ENCODE peak calls at places on chromosomes 7 and 10, in five cellular contexts. W is NT2/D1, V is H1, D is GM12878, C is HepG2. T is an unnamed sample.

GRCh38 chr7:51135576-51135975 is 181.0 kb downstream of the COBL start:
- DNase-seq in W (no peak), V (no peak), D (no peak), C (no peak), T (no peak)

GRCh38 chr10:62049815-62050626 is 148.5 kb downstream of the ARID5B start:
- DNase-seq in W (no peak), V (no peak), D (no peak), C (no peak), T (no peak)

GRCh38 chr10:118626953-118627352 is 31.5 kb upstream of the PRLHR start:
- DNase-seq in W (no peak), V (no peak), D (no peak), C (no peak), T (peak)

GRCh38 chr7:113202282-113202681 is 83.9 kb upstream of the SMIM30 start:
- DNase-seq in W (no peak), V (no peak), D (no peak), C (no peak), T (no peak)

GRCh38 chr7:66840316-66840715 is 80.7 kb upstream of the TMEM248 start:
- DNase-seq in W (no peak), V (no peak), D (no peak), C (no peak), T (no peak)

GRCh38 chr7:88795553-88795952 is at the start of gene TEX47:
- DNase-seq in W (no peak), V (no peak), D (no peak), C (no peak), T (no peak)

GRCh38 chr7:141702047-141702567 is at the start of gene DENND11:
- DNase-seq in W (no peak), V (no peak), D (no peak), C (no peak), T (peak)

GRCh38 chr7:97733276-97734206 is 1.7 kb downstream of the TAC1 start:
- DNase-seq in W (no peak), V (no peak), D (no peak), C (no peak), T (peak)

GRCh38 chr7:43873300-43873699 is 4.0 kb upstream of the MRPS24 start:
- DNase-seq in W (no peak), V (no peak), D (no peak), C (no peak), T (no peak)

GRCh38 chr7:157785021-157785441 is 448.2 kb downstream of the DNAJB6 start:
- DNase-seq in W (no peak), V (no peak), D (no peak), C (no peak), T (no peak)

GRCh38 chr10:29668628-29669027 is 33.9 kb upstream of the SVIL start:
- DNase-seq in W (no peak), V (no peak), D (no peak), C (no peak), T (no peak)

GRCh38 chr7:24378871-24379608 is 95.0 kb downstream of the NPY start:
- DNase-seq in W (no peak), V (no peak), D (no peak), C (no peak), T (no peak)

GRCh38 chr7:116832692-116833091 is 29.7 kb upstream of the CAPZA2 start:
- DNase-seq in W (no peak), V (no peak), D (no peak), C (no peak), T (no peak)

GRCh38 chr7:6476596-6477374 is 29.0 kb upstream of the DAGLB start:
- DNase-seq in W (no peak), V (no peak), D (no peak), C (no peak), T (no peak)

GRCh38 chr7:35261476-35262285 is 7.8 kb upstream of the TBX20 start:
- DNase-seq in W (no peak), V (no peak), D (no peak), C (no peak), T (no peak)

GRCh38 chr10:91590142-91590903 is 42.5 kb downstream of the PPP1R3C start:
- DNase-seq in W (no peak), V (no peak), D (no peak), C (no peak), T (no peak)

GRCh38 chr10:1464866-1465265 is 272.5 kb downstream of the ADARB2 start:
- DNase-seq in W (no peak), V (no peak), D (no peak), C (no peak), T (peak)

GRCh38 chr10:82037076-82037475 is 162.1 kb downstream of the NRG3 start:
- DNase-seq in W (no peak), V (no peak), D (no peak), C (no peak), T (no peak)

DNA sequence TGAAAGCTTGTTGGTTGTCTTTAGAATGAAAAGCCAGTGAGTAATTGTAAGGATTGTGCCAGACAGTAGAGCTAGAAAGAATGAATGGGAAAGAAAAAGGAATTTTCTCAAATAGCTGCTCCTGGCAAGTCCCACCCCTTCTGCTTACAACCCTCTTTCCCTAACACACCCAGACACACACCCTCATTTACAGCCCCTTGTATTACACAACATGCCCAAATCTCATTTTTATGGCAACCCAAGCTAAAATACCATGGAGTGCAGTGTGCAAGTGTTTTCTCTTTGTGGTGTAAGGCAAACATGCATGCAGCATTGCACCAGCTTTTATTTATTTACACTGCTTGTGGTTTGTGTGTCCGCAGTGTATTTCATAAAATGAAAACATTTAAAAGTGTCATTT is 1.5 kb downstream of the PRKAR2B start:
- DNase-seq in W (no peak), V (no peak), D (no peak), C (no peak), T (peak)
- TF ChIP-seq SUZ12 in W (no peak), V (no peak), D (no peak), C (no peak), T (no peak)

DNA sequence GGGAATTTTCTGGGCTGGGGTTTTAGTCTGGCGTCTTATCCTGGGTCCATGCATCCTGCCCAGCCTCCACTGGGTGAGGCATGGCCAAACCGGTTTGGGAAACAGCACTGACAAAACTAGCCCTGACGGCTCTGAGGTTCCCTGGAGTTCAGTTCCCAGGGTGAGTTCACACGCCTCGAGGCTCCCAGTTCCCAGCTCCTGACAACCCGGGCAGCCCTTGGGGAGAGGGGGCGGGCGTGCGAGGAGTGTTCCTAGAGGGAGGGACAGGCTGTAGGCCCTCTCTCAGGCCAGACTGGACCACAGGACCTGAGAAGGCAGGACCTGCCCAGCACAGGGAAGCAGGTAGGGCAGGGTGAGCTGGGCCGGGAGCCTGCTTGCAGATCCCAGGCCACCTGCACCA is 82.3 kb upstream of the PPIF start:
- DNase-seq in W (no peak), V (no peak), D (no peak), C (no peak), T (no peak)
- TF ChIP-seq SUZ12 in W (no peak), V (no peak), D (no peak), C (no peak), T (no peak)

GRCh38 chr7:32937344-32938174 is 19.7 kb upstream of the FKBP9 start:
- DNase-seq in W (no peak), V (no peak), D (no peak), C (peak), T (peak)

GRCh38 chr7:32943654-32944030 is 13.6 kb upstream of the FKBP9 start:
- DNase-seq in W (no peak), V (no peak), D (no peak), C (no peak), T (no peak)

GRCh38 chr7:32941996-32942782 is 15.1 kb upstream of the FKBP9 start:
- DNase-seq in W (no peak), V (no peak), D (no peak), C (peak), T (peak)

GRCh38 chr7:32942783-32943653 is 14.2 kb upstream of the FKBP9 start:
- DNase-seq in W (peak), V (no peak), D (no peak), C (peak), T (peak)

GRCh38 chr7:32941181-32941995 is 15.9 kb upstream of the FKBP9 start:
- DNase-seq in W (peak), V (no peak), D (no peak), C (peak), T (no peak)
- TF ChIP-seq SUZ12 in W (no peak), V (no peak), D (no peak), C (no peak), T (no peak)

GRCh38 chr10:52108236-52108635 is 205.8 kb upstream of the DKK1 start:
- DNase-seq in W (no peak), V (no peak), D (no peak), C (no peak), T (no peak)

GRCh38 chr10:52110576-52110975 is 203.5 kb upstream of the DKK1 start:
- DNase-seq in W (no peak), V (no peak), D (no peak), C (no peak), T (no peak)

GRCh38 chr10:52105301-52105700 is 208.8 kb upstream of the DKK1 start:
- DNase-seq in W (no peak), V (no peak), D (no peak), C (no peak), T (no peak)

GRCh38 chr10:52111151-52111891 is 202.8 kb upstream of the DKK1 start:
- DNase-seq in W (no peak), V (no peak), D (no peak), C (no peak), T (no peak)

GRCh38 chr10:52106895-52107294 is 207.2 kb upstream of the DKK1 start:
- DNase-seq in W (no peak), V (no peak), D (no peak), C (no peak), T (peak)
- TF ChIP-seq SUZ12 in W (no peak), V (no peak), D (no peak), C (no peak), T (no peak)

GRCh38 chr7:1459512-1459892 is 232 bp upstream of the MICALL2 start:
- DNase-seq in W (peak), V (peak), D (peak), C (peak), T (peak)

GRCh38 chr7:1457949-1458675 is 1.2 kb downstream of the MICALL2 start:
- DNase-seq in W (no peak), V (no peak), D (no peak), C (peak), T (no peak)

GRCh38 chr7:1457059-1457948 is 2.0 kb downstream of the MICALL2 start:
- DNase-seq in W (no peak), V (no peak), D (no peak), C (peak), T (no peak)

GRCh38 chr7:1459930-1460756 is 873 bp upstream of the MICALL2 start:
- DNase-seq in W (no peak), V (no peak), D (no peak), C (no peak), T (no peak)

DNA sequence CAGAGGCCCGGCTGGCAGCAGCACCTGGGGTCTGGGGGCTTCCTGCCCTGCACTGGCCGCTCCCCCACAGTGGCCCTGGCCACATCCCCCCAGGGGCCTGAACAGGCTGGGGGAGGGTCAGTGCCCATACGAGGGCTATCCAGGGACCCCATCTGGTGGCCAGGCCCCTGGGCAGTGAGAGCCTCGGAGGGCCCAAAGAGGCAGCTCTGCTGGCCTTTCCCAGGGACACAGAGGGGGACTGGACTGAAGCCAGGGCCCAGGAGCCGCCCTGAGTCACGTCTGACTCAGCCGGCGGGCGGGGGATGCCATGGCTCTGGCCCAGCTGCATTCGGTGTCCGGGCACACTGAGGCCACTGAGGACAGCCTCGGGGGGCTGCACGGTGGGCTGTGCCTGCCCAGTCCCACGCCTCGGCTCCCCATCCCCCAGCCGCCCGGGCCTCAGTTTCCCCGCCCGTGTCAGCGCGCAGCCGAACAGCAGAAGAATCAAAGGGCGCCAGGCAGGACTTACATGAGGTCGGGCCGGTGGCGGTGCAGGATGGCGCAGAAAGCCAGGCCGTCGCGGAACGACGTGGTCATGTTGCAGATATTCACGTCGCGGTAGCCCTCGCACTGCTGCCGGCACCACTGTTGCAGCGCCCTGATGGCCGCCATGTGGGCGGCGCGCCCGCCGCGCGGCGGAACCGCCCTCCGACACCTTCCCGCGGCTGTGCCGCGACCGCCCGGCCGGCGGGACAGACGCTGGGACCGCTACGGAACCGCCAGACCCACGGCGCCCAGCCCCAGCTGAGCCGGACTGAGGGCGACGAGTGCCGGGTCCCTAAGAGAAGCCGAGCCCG is at the start of gene MICALL2:
- DNase-seq in W (no peak), V (no peak), D (no peak), C (peak), T (peak)
- TF ChIP-seq SUZ12 in W (no peak), V (no peak), D (no peak), C (no peak), T (no peak)

GRCh38 chr10:48655426-48656240 is 29.0 kb upstream of the WDFY4 start:
- DNase-seq in W (no peak), V (no peak), D (no peak), C (no peak), T (no peak)
- TF ChIP-seq SUZ12 in W (no peak), V (no peak), D (no peak), C (no peak), T (no peak)

GRCh38 chr7:127844165-127844564 is 187.1 kb downstream of the LRRC4 start:
- DNase-seq in W (no peak), V (no peak), D (no peak), C (no peak), T (no peak)

GRCh38 chr7:127847641-127848040 is 183.6 kb downstream of the LRRC4 start:
- DNase-seq in W (no peak), V (no peak), D (no peak), C (no peak), T (no peak)

GRCh38 chr7:127845497-127846214 is 185.6 kb downstream of the LRRC4 start:
- DNase-seq in W (no peak), V (no peak), D (no peak), C (no peak), T (no peak)

GRCh38 chr7:127848241-127848640 is 183.0 kb downstream of the LRRC4 start:
- DNase-seq in W (no peak), V (no peak), D (no peak), C (no peak), T (no peak)

GRCh38 chr7:127844707-127845331 is 186.4 kb downstream of the LRRC4 start:
- DNase-seq in W (no peak), V (no peak), D (no peak), C (no peak), T (peak)
- TF ChIP-seq SUZ12 in W (no peak), V (no peak), D (no peak), C (no peak), T (no peak)

T was measured in HEK293T.